ENCODE peak calls at places on chromosomes 16 and 17, in nine cellular contexts. B, P, M, E, N, Z, J, G and L are unnamed samples.

GRCh38 chr17:76789235-76789788 is 51.4 kb downstream of the MFSD11 start:
- DNase-seq in B (no peak), P (no peak), M (no peak), E (no peak), N (no peak), Z (no peak), J (no peak), G (no peak), L (no peak)

GRCh38 chr16:5510819-5511370 is 413.3 kb upstream of the EEF2KMT start:
- DNase-seq in B (no peak), P (no peak), M (no peak), E (no peak), N (no peak), Z (no peak), J (no peak), G (no peak), L (no peak)

GRCh38 chr17:39597372-39598046 is 10.2 kb downstream of the NEUROD2 start:
- DNase-seq in B (no peak), P (no peak), M (no peak), E (no peak), N (no peak), Z (no peak), J (no peak), G (no peak), L (no peak)

GRCh38 chr16:77223184-77223583 is 24.0 kb downstream of the SYCE1L start:
- DNase-seq in B (no peak), P (no peak), M (no peak), E (no peak), N (no peak), Z (peak), J (peak), G (peak), L (peak)

GRCh38 chr17:7356072-7356549 is 1.2 kb downstream of the TMEM95 start:
- DNase-seq in B (peak), P (peak), M (peak), E (peak), N (peak), Z (peak), J (peak), G (peak), L (peak)

GRCh38 chr17:74639704-74640142 is 16.2 kb upstream of the CD300E start:
- DNase-seq in B (no peak), P (no peak), M (no peak), E (no peak), N (no peak), Z (no peak), J (no peak), G (no peak), L (no peak)

GRCh38 chr16:70252355-70252988 is 732 bp upstream of the EXOSC6 start:
- DNase-seq in B (peak), P (no peak), M (no peak), E (no peak), N (no peak), Z (peak), J (peak), G (peak), L (peak)

GRCh38 chr17:21021208-21021803 is 21.5 kb downstream of the USP22 start:
- DNase-seq in B (no peak), P (no peak), M (no peak), E (no peak), N (no peak), Z (no peak), J (no peak), G (no peak), L (no peak)

GRCh38 chr17:64920026-64920418 is 744 bp upstream of the LRRC37A3 start:
- DNase-seq in B (no peak), P (no peak), M (no peak), E (no peak), N (no peak), Z (no peak), J (peak), G (peak), L (no peak)

GRCh38 chr16:69276143-69277115 is 34.7 kb upstream of the VPS4A start:
- DNase-seq in B (peak), P (peak), M (peak), E (no peak), N (peak), Z (no peak), J (peak), G (no peak), L (no peak)

GRCh38 chr16:47815655-47816054 is 340.1 kb downstream of the ABCC12 start:
- DNase-seq in B (no peak), P (no peak), M (no peak), E (no peak), N (no peak), Z (no peak), J (no peak), G (no peak), L (no peak)

GRCh38 chr17:20930065-20930760 is 112.6 kb downstream of the USP22 start:
- DNase-seq in B (peak), P (no peak), M (no peak), E (no peak), N (no peak), Z (no peak), J (no peak), G (no peak), L (no peak)

GRCh38 chr17:44374306-44375195 is 10.9 kb upstream of the FAM171A2 start:
- DNase-seq in B (peak), P (no peak), M (no peak), E (no peak), N (no peak), Z (no peak), J (no peak), G (no peak), L (no peak)

GRCh38 chr16:10862432-10862831 is 14.6 kb upstream of the CIITA start:
- DNase-seq in B (peak), P (no peak), M (no peak), E (peak), N (no peak), Z (peak), J (peak), G (peak), L (no peak)

GRCh38 chr17:51289776-51290175 is 29.4 kb downstream of the UTP18 start:
- DNase-seq in B (peak), P (no peak), M (no peak), E (no peak), N (no peak), Z (no peak), J (no peak), G (no peak), L (no peak)

GRCh38 chr17:7632492-7632894 is 2.6 kb downstream of the SHBG start:
- DNase-seq in B (peak), P (no peak), M (no peak), E (peak), N (peak), Z (no peak), J (no peak), G (peak), L (peak)

GRCh38 chr16:65342231-65342866 is 220.5 kb upstream of the CDH11 start:
- DNase-seq in B (no peak), P (no peak), M (no peak), E (no peak), N (no peak), Z (no peak), J (no peak), G (peak), L (no peak)

GRCh38 chr16:71878911-71879310 is 5.1 kb downstream of the ZNF821 start:
- DNase-seq in B (no peak), P (no peak), M (no peak), E (no peak), N (no peak), Z (no peak), J (no peak), G (no peak), L (no peak)

GRCh38 chr17:42748906-42749798 is 4.3 kb upstream of the EZH1 start:
- DNase-seq in B (no peak), P (no peak), M (no peak), E (no peak), N (no peak), Z (no peak), J (no peak), G (no peak), L (no peak)

GRCh38 chr16:85461814-85462404 is 151.2 kb upstream of the GSE1 start:
- DNase-seq in B (peak), P (peak), M (peak), E (no peak), N (no peak), Z (peak), J (peak), G (no peak), L (peak)

GRCh38 chr17:39486242-39486641 is 25.0 kb downstream of the CDK12 start:
- DNase-seq in B (peak), P (no peak), M (no peak), E (no peak), N (no peak), Z (no peak), J (no peak), G (peak), L (no peak)

GRCh38 chr17:1067282-1067956 is 70.5 kb downstream of the TIMM22 start:
- DNase-seq in B (no peak), P (no peak), M (no peak), E (no peak), N (no peak), Z (no peak), J (no peak), G (peak), L (no peak)

GRCh38 chr16:83802559-83802958 is 5.2 kb upstream of the HSBP1 start:
- DNase-seq in B (no peak), P (no peak), M (no peak), E (no peak), N (no peak), Z (no peak), J (no peak), G (no peak), L (no peak)

GRCh38 chr16:29903579-29903978 is 3.3 kb downstream of the ASPHD1 start:
- DNase-seq in B (no peak), P (no peak), M (no peak), E (no peak), N (no peak), Z (no peak), J (no peak), G (no peak), L (no peak)

GRCh38 chr17:59154721-59155438 is at the start of gene SKA2:
- DNase-seq in B (no peak), P (peak), M (peak), E (no peak), N (peak), Z (peak), J (peak), G (peak), L (peak)

GRCh38 chr16:22192261-22193133 is 13.6 kb upstream of the EEF2K start:
- DNase-seq in B (peak), P (peak), M (peak), E (no peak), N (peak), Z (no peak), J (peak), G (no peak), L (peak)

GRCh38 chr16:22191966-22192260 is 14.2 kb upstream of the EEF2K start:
- DNase-seq in B (peak), P (no peak), M (peak), E (no peak), N (peak), Z (no peak), J (peak), G (no peak), L (peak)

GRCh38 chr16:22189473-22190168 is 16.5 kb upstream of the EEF2K start:
- DNase-seq in B (peak), P (peak), M (peak), E (no peak), N (peak), Z (no peak), J (peak), G (no peak), L (peak)

GRCh38 chr16:22190169-22191088 is 15.6 kb upstream of the EEF2K start:
- DNase-seq in B (peak), P (peak), M (peak), E (peak), N (peak), Z (peak), J (peak), G (peak), L (peak)

DNA sequence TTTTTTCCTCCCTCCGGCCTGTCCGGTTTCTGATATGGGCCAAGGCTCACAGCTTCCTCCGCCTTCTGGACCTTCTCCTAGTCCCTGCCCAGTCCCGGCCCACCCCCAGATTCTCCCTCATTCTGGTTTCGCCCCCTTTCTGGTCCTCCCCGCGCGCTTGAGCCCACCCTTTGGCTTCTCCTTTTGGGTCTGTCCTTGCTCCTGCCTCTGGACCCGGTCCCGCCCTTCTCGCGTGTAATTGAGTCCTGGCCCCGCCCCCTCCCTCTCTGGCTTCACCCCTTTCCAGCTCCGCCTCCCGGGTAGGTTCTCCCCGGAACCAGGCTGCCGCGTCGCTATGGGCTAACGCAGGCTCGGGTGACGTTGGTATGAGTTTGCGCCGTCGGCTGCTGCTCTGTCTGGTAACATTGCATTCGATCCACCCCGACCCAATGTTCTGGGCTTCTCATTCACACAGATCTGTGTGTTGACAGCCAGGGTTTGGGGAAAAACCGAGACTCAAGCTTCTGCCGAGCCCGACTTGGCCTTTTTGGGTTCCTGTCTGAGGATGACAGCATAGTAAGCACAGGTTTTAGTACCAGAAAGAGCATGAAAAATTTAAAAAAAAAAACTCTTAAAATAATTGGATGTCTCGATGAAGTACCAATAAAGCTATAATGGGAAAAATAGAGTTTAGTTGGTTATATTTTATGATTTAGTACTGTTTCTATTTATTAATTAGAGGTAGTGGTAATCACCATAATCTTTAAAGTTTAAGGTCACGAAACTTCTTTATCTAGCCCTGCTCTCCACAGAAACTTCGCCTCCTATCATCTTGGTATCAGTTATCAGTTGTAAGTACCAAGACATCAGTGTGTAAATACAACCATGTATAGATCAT is 14.8 kb upstream of the EEF2K start:
- DNase-seq in B (peak), P (peak), M (peak), E (peak), N (peak), Z (peak), J (peak), G (peak), L (peak)
- TF ChIP-seq POLR2A in B (peak), P (peak), M (peak), E (no peak), N (peak), Z (no peak), J (peak), G (peak), L (peak)

GRCh38 chr16:27430923-27431484 is 29.0 kb downstream of the IL21R start:
- DNase-seq in B (peak), P (no peak), M (no peak), E (no peak), N (no peak), Z (no peak), J (no peak), G (no peak), L (peak)

GRCh38 chr16:27430512-27430911 is 28.5 kb downstream of the IL21R start:
- DNase-seq in B (no peak), P (no peak), M (no peak), E (no peak), N (no peak), Z (no peak), J (peak), G (no peak), L (no peak)

GRCh38 chr16:27428035-27428785 is 26.2 kb downstream of the IL21R start:
- DNase-seq in B (no peak), P (no peak), M (no peak), E (no peak), N (no peak), Z (no peak), J (peak), G (no peak), L (no peak)

GRCh38 chr16:27429330-27429871 is 27.4 kb downstream of the IL21R start:
- DNase-seq in B (no peak), P (no peak), M (no peak), E (no peak), N (no peak), Z (no peak), J (peak), G (no peak), L (no peak)

DNA sequence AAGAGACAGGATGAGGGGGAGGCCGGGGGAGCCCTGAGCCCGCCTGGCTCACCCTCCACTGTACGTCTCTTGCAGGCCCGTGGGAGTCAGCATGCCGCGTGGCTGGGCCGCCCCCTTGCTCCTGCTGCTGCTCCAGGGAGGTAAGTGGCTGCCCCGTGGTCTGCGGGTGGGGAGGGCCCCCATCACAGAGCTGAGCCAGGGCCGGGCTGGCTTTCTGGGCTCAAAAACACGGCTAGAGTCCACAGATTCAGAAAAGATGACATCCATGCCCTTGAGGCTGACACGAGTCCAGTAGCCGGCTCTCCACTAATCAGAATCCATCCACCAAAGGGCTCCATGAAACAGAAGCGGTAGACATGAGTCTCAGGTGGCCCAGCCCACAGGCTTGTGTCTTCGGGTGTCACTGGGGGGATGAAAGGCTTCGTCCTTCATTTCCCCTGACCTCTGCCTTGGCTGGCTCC is 28.0 kb downstream of the IL21R start:
- DNase-seq in B (no peak), P (no peak), M (no peak), E (no peak), N (no peak), Z (no peak), J (peak), G (no peak), L (no peak)
- TF ChIP-seq POLR2A in B (no peak), P (no peak), M (no peak), E (no peak), N (no peak), Z (no peak), J (no peak), G (no peak), L (no peak)

GRCh38 chr16:27315333-27316037 is 1.7 kb downstream of the IL4R start:
- DNase-seq in B (peak), P (peak), M (no peak), E (peak), N (peak), Z (peak), J (no peak), G (peak), L (no peak)

GRCh38 chr16:27312580-27313421 is 973 bp upstream of the IL4R start:
- DNase-seq in B (no peak), P (no peak), M (no peak), E (no peak), N (no peak), Z (no peak), J (no peak), G (no peak), L (no peak)

GRCh38 chr16:27313422-27314160 is at the start of gene IL4R:
- DNase-seq in B (peak), P (peak), M (no peak), E (peak), N (peak), Z (peak), J (peak), G (peak), L (peak)

GRCh38 chr16:27314986-27315332 is 1.2 kb downstream of the IL4R start:
- DNase-seq in B (no peak), P (no peak), M (no peak), E (no peak), N (no peak), Z (no peak), J (no peak), G (no peak), L (no peak)

GRCh38 chr16:27314161-27314723 is 468 bp downstream of the IL4R start:
- DNase-seq in B (peak), P (peak), M (no peak), E (peak), N (peak), Z (peak), J (peak), G (peak), L (peak)
- TF ChIP-seq POLR2A in B (peak), P (peak), M (no peak), E (no peak), N (peak), Z (no peak), J (no peak), G (no peak), L (peak)

GRCh38 chr17:68612228-68612922 is 11.2 kb upstream of the FAM20A start:
- DNase-seq in B (no peak), P (no peak), M (no peak), E (no peak), N (no peak), Z (no peak), J (no peak), G (no peak), L (no peak)
- TF ChIP-seq POLR2A in B (no peak), P (no peak), M (no peak), E (no peak), N (no peak), Z (no peak), J (no peak), G (no peak), L (no peak)

GRCh38 chr16:2171601-2172178 is 16.1 kb downstream of the TRAF7 start:
- DNase-seq in B (no peak), P (no peak), M (no peak), E (no peak), N (no peak), Z (no peak), J (no peak), G (no peak), L (no peak)
- TF ChIP-seq POLR2A in B (no peak), P (no peak), M (no peak), E (no peak), N (no peak), Z (no peak), J (no peak), G (no peak), L (no peak)

DNA sequence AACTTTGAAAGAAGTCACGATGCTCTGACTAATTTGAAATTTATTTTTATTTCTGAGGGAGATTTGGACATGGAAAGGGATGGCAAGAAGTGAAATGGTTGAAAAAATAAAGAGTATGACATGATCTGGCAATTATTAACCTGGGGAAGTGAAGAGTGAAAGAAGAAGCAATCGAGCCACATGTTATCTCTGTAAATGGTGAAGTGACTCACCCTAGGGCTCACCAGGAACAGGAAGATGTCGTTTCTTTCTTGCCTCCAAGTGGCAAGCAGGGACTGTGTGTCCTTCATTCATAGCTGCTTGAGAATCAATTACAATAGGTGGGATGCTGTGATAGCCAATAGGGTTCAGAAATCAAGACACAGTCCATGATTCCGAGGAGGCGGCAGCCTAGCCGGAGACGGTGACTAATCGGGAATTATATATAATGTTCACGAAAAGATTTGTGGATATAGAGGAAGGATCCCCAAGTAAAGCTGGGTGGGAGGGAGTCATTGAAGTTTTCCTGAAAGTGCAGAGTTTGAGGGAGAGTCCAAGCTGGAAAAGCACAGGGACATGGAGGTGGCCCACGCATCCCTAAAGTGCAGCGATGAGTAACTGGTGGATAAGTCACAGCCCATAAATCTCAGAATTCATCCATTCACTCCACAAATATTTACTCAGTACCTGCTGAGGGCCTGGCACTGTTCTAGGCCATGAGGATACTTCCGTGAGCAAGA is 18.2 kb upstream of the KRT20 start:
- DNase-seq in B (peak), P (no peak), M (no peak), E (peak), N (peak), Z (peak), J (no peak), G (peak), L (no peak)
- TF ChIP-seq POLR2A in B (no peak), P (no peak), M (no peak), E (no peak), N (peak), Z (no peak), J (no peak), G (no peak), L (no peak)

DNA sequence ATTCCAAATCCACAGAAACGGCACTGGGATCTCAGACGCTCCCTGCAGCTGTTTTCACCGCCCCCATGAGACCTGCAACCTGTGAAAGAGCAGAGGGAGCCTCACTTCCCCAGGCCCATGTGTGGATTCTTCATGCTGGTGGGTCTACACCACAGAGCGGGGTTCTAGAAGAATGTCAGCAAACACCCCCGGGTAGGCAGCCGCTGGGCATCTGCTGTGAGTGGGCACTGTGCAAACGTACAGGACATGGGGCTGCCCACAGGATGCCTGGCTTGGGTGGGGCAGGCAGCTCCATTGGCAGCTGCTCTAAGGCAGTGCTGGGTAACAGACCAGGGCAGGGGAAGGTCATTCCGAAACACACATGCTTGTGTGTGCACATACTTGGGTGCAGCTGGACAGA is 174.9 kb downstream of the RBFOX3 start:
- DNase-seq in B (no peak), P (no peak), M (no peak), E (no peak), N (no peak), Z (no peak), J (no peak), G (peak), L (no peak)
- TF ChIP-seq POLR2A in B (no peak), P (no peak), M (no peak), E (no peak), N (no peak), Z (no peak), J (no peak), G (no peak), L (no peak)